ENCODE peak calls at places on chromosomes 1 and 21, in five cellular contexts. Y, T, Q, R and S are unnamed samples.

GRCh38 chr1:109467301-109467777 is 993 bp downstream of the SYPL2 start:
- DNase-seq in Y (no peak), T (no peak), Q (no peak), R (no peak), S (no peak)

GRCh38 chr1:183404456-183404855 is 13.7 kb downstream of the NMNAT2 start:
- DNase-seq in Y (no peak), T (no peak), Q (no peak), R (no peak), S (no peak)

GRCh38 chr1:156898151-156898550 is 4.6 kb downstream of the PEAR1 start:
- DNase-seq in Y (peak), T (no peak), Q (no peak), R (no peak), S (no peak)

GRCh38 chr1:85894651-85895050 is 186.4 kb upstream of the ZNHIT6 start:
- DNase-seq in Y (peak), T (no peak), Q (peak), R (no peak), S (no peak)

GRCh38 chr1:54842963-54843362 is 41.8 kb upstream of the TTC22 start:
- DNase-seq in Y (no peak), T (no peak), Q (no peak), R (peak), S (no peak)

GRCh38 chr21:34885125-34885524 is 164.0 kb downstream of the RUNX1 start:
- DNase-seq in Y (no peak), T (no peak), Q (no peak), R (no peak), S (no peak)

GRCh38 chr21:44337428-44337827 is 1.8 kb downstream of the CFAP410 start:
- DNase-seq in Y (no peak), T (no peak), Q (no peak), R (no peak), S (no peak)

GRCh38 chr1:85349224-85349623 is 72.8 kb upstream of the BCL10 start:
- DNase-seq in Y (no peak), T (no peak), Q (no peak), R (no peak), S (no peak)

GRCh38 chr1:156958247-156958714 is 37.8 kb downstream of the LRRC71 start:
- DNase-seq in Y (no peak), T (no peak), Q (no peak), R (no peak), S (no peak)

DNA sequence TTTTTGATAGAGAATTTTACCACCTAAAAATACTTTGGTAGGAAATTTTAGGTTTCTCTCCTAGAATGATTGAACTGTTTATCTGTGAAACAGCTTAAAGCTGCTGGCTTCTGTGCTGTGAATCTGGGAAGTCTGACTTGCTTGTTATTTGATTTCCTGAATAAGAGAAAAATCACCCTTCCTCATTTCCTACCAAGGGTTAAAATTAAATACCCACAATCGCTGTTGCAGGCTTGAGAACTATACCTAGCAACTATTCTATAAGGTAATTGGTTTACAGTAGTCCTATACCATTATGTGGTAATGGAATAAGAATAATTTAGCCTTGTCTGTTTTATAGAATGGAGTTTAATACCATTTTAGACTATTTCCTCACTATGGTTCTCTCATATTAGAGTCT is 198.8 kb upstream of the CACYBP start:
- DNase-seq in Y (no peak), T (no peak), Q (no peak), R (no peak), S (no peak)
- H3K4me3 ChIP-seq in Y (no peak), T (no peak), Q (peak), R (peak), S (no peak)

GRCh38 chr1:223669003-223669402 is 3.5 kb upstream of the CAPN8 start:
- DNase-seq in Y (no peak), T (no peak), Q (no peak), R (no peak), S (no peak)

GRCh38 chr1:223665592-223666312 is at the start of gene CAPN8:
- DNase-seq in Y (no peak), T (peak), Q (no peak), R (no peak), S (no peak)

GRCh38 chr1:223674119-223674890 is 8.8 kb upstream of the CAPN8 start:
- DNase-seq in Y (no peak), T (no peak), Q (no peak), R (no peak), S (no peak)

GRCh38 chr1:223667484-223668182 is 2.1 kb upstream of the CAPN8 start:
- DNase-seq in Y (peak), T (no peak), Q (no peak), R (no peak), S (no peak)

GRCh38 chr1:223670458-223671159 is 5.1 kb upstream of the CAPN8 start:
- DNase-seq in Y (peak), T (peak), Q (no peak), R (no peak), S (peak)
- TF ChIP-seq CTCF in Y (peak), T (peak), Q (no peak), R (peak), S (peak)

DNA sequence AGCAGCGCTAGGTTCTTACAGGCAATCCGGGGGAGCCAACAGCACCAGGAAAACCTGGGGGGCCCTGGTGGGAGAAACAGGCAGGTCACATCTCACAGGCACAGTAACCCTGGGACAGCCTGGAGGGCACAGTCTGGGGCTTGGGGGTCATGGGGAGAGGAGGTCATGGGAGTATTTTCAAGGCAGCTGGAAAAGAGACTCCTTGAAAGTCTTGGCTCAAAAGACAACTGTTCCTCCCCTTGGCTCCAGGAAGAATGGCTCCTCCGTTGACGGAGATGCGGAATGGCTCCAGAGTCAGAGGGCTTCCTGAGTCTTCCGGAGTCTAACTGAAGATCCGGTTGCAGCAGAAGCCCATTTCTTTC is 25.9 kb upstream of the PEF1 start:
- DNase-seq in Y (no peak), T (no peak), Q (no peak), R (no peak), S (no peak)
- H3K4me3 ChIP-seq in Y (no peak), T (no peak), Q (peak), R (no peak), S (peak)

GRCh38 chr1:6378096-6378746 is 15.3 kb downstream of the ACOT7 start:
- DNase-seq in Y (no peak), T (no peak), Q (no peak), R (no peak), S (no peak)

GRCh38 chr1:6380037-6380436 is 13.5 kb downstream of the ACOT7 start:
- DNase-seq in Y (no peak), T (no peak), Q (no peak), R (no peak), S (no peak)

GRCh38 chr1:6373961-6374720 is 19.4 kb downstream of the ACOT7 start:
- DNase-seq in Y (no peak), T (no peak), Q (no peak), R (no peak), S (peak)
- TF ChIP-seq CTCF in Y (no peak), T (no peak), Q (no peak), R (no peak), S (no peak)